ENCODE peak calls at places on chromosome 16, in six cellular contexts. B, E, N, D, P and I are unnamed samples.

GRCh38 chr16:81333356-81333755 is 18.6 kb downstream of the GAN start:
- DNase-seq in D (no peak), B (no peak), E (no peak), N (no peak), P (no peak), I (no peak)

GRCh38 chr16:49489686-49490320 is 116.2 kb downstream of the C16orf78 start:
- DNase-seq in D (no peak), E (peak), N (no peak), B (no peak), P (no peak), I (no peak)

GRCh38 chr16:67538666-67539101 is 10.1 kb downstream of the RIPOR1 start:
- DNase-seq in N (no peak), D (peak), E (no peak), B (peak), P (peak), I (no peak)

GRCh38 chr16:14289692-14290340 is 218.7 kb downstream of the MRTFB start:
- DNase-seq in B (no peak), D (peak), N (peak), E (no peak), P (no peak), I (no peak)

GRCh38 chr16:27819881-27820610 is 243.5 kb downstream of the GSG1L start:
- DNase-seq in E (no peak), P (no peak), D (no peak), N (no peak), B (no peak), I (no peak)

GRCh38 chr16:25014500-25015147 is 545 bp downstream of the ARHGAP17 start:
- DNase-seq in P (peak), E (no peak), B (no peak), D (peak), N (no peak), I (no peak)

GRCh38 chr16:57892041-57892440 is 78.9 kb downstream of the CNGB1 start:
- DNase-seq in E (no peak), D (peak), B (peak), N (no peak), P (peak), I (peak)

GRCh38 chr16:24984903-24985675 is 30.1 kb downstream of the ARHGAP17 start:
- DNase-seq in N (no peak), B (no peak), E (no peak), P (no peak), D (peak), I (no peak)

GRCh38 chr16:56910654-56911539 is 21.0 kb upstream of the HERPUD1 start:
- DNase-seq in N (no peak), P (peak), D (peak), E (no peak), B (peak), I (peak)

GRCh38 chr16:23031508-23032098 is 117.6 kb downstream of the USP31 start:
- DNase-seq in E (no peak), D (no peak), P (no peak), B (no peak), N (no peak), I (no peak)

GRCh38 chr16:71474864-71475263 is 12.8 kb upstream of the ZNF23 start:
- DNase-seq in E (peak), D (peak), B (peak), P (peak), N (peak), I (no peak)

GRCh38 chr16:80909720-80910119 is 97.0 kb downstream of the CMC2 start:
- DNase-seq in D (no peak), P (no peak), N (no peak), B (no peak), E (no peak), I (no peak)

GRCh38 chr16:56347670-56348069 is 77.7 kb downstream of the AMFR start:
- DNase-seq in D (no peak), P (no peak), E (no peak), N (no peak), B (no peak), I (no peak)

GRCh38 chr16:25713785-25714570 is 22.2 kb downstream of the HS3ST4 start:
- DNase-seq in D (no peak), B (no peak), E (no peak), N (no peak), P (no peak), I (no peak)

GRCh38 chr16:62036101-62036806 is at the start of gene CDH8:
- DNase-seq in E (peak), B (peak), D (peak), P (peak), N (no peak), I (no peak)

GRCh38 chr16:1583180-1583579 is 28.7 kb downstream of the IFT140 start:
- DNase-seq in N (no peak), E (no peak), D (no peak), P (no peak), B (no peak), I (no peak)

GRCh38 chr16:50394215-50394802 is 25.5 kb upstream of the BRD7 start:
- DNase-seq in N (no peak), E (no peak), B (no peak), D (no peak), P (no peak), I (no peak)

GRCh38 chr16:50668368-50669008 is 12.6 kb downstream of the SNX20 start:
- DNase-seq in P (no peak), N (no peak), B (no peak), D (no peak), E (no peak), I (no peak)

GRCh38 chr16:89319883-89320716 is 102.6 kb downstream of the ZNF778 start:
- DNase-seq in B (peak), P (peak), E (peak), D (peak), N (no peak), I (no peak)

GRCh38 chr16:8048433-8048832 is 541.9 kb downstream of the TMEM114 start:
- DNase-seq in E (no peak), D (no peak), N (no peak), B (no peak), P (no peak), I (no peak)

GRCh38 chr16:61057635-61058034 is 978.6 kb downstream of the CDH8 start:
- DNase-seq in D (no peak), N (no peak), E (no peak), B (no peak), P (no peak), I (no peak)

GRCh38 chr16:2980227-2981176 is at the start of gene PKMYT1:
- DNase-seq in D (peak), P (peak), N (peak), E (peak), B (peak), I (no peak)

GRCh38 chr16:28930652-28931051 is 1.1 kb upstream of the CD19 start:
- DNase-seq in N (no peak), D (no peak), E (no peak), P (no peak), B (no peak), I (no peak)

GRCh38 chr16:57675752-57676623 is 7.9 kb downstream of the ADGRG3 start:
- DNase-seq in P (no peak), B (no peak), E (no peak), N (no peak), D (no peak), I (no peak)

GRCh38 chr16:53689636-53690035 is 14.0 kb downstream of the RPGRIP1L start:
- DNase-seq in P (no peak), B (no peak), N (no peak), E (no peak), D (no peak), I (no peak)

GRCh38 chr16:49701867-49702494 is 153.9 kb downstream of the ZNF423 start:
- DNase-seq in E (no peak), P (peak), N (no peak), D (peak), B (no peak), I (peak)

GRCh38 chr16:71929048-71929447 is 33.7 kb downstream of the IST1 start:
- DNase-seq in B (peak), E (no peak), N (no peak), P (peak), D (peak), I (peak)

GRCh38 chr16:71943887-71944286 is 48.6 kb downstream of the IST1 start:
- DNase-seq in N (no peak), E (no peak), D (no peak), P (no peak), B (no peak), I (no peak)

GRCh38 chr16:51402785-51403184 is 251.7 kb upstream of the SALL1 start:
- DNase-seq in P (no peak), B (no peak), N (no peak), E (no peak), D (peak), I (no peak)

GRCh38 chr16:66605177-66605999 is 884 bp downstream of the CMTM3 start:
- DNase-seq in D (peak), P (peak), B (peak), E (no peak), N (no peak), I (no peak)

GRCh38 chr16:28984619-28985135 is at the start of gene LAT:
- DNase-seq in D (no peak), N (no peak), P (no peak), B (no peak), E (peak), I (no peak)

GRCh38 chr16:50531901-50532300 is 16.3 kb upstream of the NKD1 start:
- DNase-seq in P (no peak), E (no peak), N (no peak), D (no peak), B (no peak), I (no peak)

GRCh38 chr16:65956100-65956499 is 410.4 kb upstream of the CDH5 start:
- DNase-seq in D (no peak), E (no peak), P (no peak), B (no peak), N (no peak), I (no peak)

GRCh38 chr16:75957870-75958269 is 231.6 kb upstream of the CPHXL start:
- DNase-seq in B (no peak), E (no peak), N (no peak), P (no peak), D (no peak), I (no peak)
- H3K4me3 ChIP-seq in B (no peak), E (no peak), N (no peak), P (no peak), D (no peak), I (no peak)

GRCh38 chr16:70270176-70270575 is 18.4 kb upstream of the EXOSC6 start:
- DNase-seq in B (no peak), D (no peak), P (no peak), E (peak), N (no peak), I (no peak)

GRCh38 chr16:70271696-70272095 is 17.6 kb downstream of the AARS1 start:
- DNase-seq in D (no peak), N (no peak), E (no peak), P (no peak), B (no peak), I (no peak)

GRCh38 chr16:70269471-70269870 is 17.7 kb upstream of the EXOSC6 start:
- DNase-seq in B (no peak), P (no peak), N (no peak), E (peak), D (no peak), I (no peak)

GRCh38 chr16:70267516-70267915 is 15.8 kb upstream of the EXOSC6 start:
- DNase-seq in B (peak), E (peak), D (peak), N (peak), P (peak), I (no peak)
- H3K4me3 ChIP-seq in B (no peak), E (no peak), D (no peak), N (no peak), P (no peak), I (no peak)

GRCh38 chr16:11139624-11140375 is 116.2 kb downstream of the SOCS1 start:
- DNase-seq in B (no peak), P (peak), E (no peak), D (no peak), N (peak), I (no peak)
- H3K4me3 ChIP-seq in B (no peak), P (no peak), E (no peak), D (no peak), N (no peak), I (no peak)

GRCh38 chr16:85946680-85947510 is 47.9 kb downstream of the IRF8 start:
- DNase-seq in D (no peak), B (no peak), P (no peak), E (no peak), N (no peak), I (no peak)
- H3K4me3 ChIP-seq in D (no peak), B (no peak), P (no peak), E (no peak), N (no peak), I (no peak)

DNA sequence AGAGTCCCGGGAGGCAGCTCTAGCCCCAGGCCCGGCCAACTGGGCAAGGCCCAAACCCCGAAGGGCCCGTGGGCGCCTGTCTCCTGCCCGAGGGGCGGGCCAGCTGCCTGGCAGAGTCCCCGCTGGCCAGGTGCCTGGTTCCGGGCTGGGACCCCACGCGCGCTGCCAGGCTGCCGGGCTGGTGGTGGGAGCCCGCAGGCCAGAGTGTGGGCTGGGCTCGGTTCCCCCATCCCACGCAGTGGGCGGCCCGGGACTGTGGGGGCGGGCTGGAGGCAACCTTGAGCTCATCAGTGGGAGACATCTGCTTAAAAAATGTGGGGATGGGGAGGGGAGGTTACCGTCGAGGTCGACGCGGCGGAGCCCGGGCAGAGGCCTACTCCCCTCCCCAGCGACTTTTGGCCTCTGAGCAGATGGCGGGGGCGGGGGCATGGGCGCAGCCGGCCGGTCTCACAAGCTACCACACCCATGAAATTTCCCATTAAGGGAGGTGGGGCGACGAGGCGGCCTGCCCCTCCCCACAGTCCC is 176.4 kb upstream of the GSE1 start:
- DNase-seq in E (no peak), B (no peak), N (no peak), P (no peak), D (no peak), I (no peak)
- H3K4me3 ChIP-seq in E (no peak), B (no peak), N (no peak), P (no peak), D (no peak), I (no peak)